ENCODE peak calls at places on chromosome 15, in five cellular contexts. O is H1, W is fibroblast of lung, Z is hepatocyte, L is HCT116. S is an unnamed sample. For H3K4me1, the result is how much of the 10 kb centered on the place peaks cover.

GRCh38 chr15:89845305-89845893 is 30.7 kb upstream of the ANPEP start:
- DNase-seq in O (no peak), W (peak), Z (peak), L (peak), S (peak)

GRCh38 chr15:78726870-78727551 is 84.3 kb downstream of the ADAMTS7 start:
- DNase-seq in O (no peak), W (no peak), Z (no peak), L (peak), S (peak)

GRCh38 chr15:45306105-45306504 is 54.1 kb downstream of the SLC28A2 start:
- DNase-seq in O (no peak), W (no peak), Z (no peak), L (no peak), S (no peak)

GRCh38 chr15:70613259-70613658 is 150.1 kb downstream of the UACA start:
- DNase-seq in O (no peak), W (no peak), Z (no peak), L (no peak), S (no peak)

GRCh38 chr15:82263350-82263749 is 732 bp downstream of the SAXO2 start:
- DNase-seq in O (no peak), W (no peak), Z (peak), L (no peak), S (peak)

GRCh38 chr15:27336676-27337075 is 365.7 kb downstream of the GABRG3 start:
- DNase-seq in O (no peak), W (peak), Z (no peak), L (no peak), S (no peak)

GRCh38 chr15:79535536-79535935 is 103.4 kb downstream of the MINAR1 start:
- DNase-seq in O (no peak), W (no peak), Z (no peak), L (no peak), S (no peak)

GRCh38 chr15:48636511-48636910 is 9.0 kb downstream of the FBN1 start:
- DNase-seq in O (no peak), W (no peak), Z (no peak), L (no peak), S (no peak)

GRCh38 chr15:68504721-68505090 is 72.7 kb upstream of the ITGA11 start:
- DNase-seq in O (no peak), W (no peak), Z (no peak), L (no peak), S (no peak)

GRCh38 chr15:66872394-66872793 is 170.4 kb downstream of the SMAD6 start:
- DNase-seq in O (no peak), W (no peak), Z (no peak), L (no peak), S (no peak)

GRCh38 chr15:85337398-85338074 is 42.9 kb upstream of the AKAP13 start:
- DNase-seq in O (no peak), W (no peak), Z (peak), L (no peak), S (no peak)

GRCh38 chr15:76514292-76514691 is 177.7 kb downstream of the ISL2 start:
- DNase-seq in O (no peak), W (no peak), Z (peak), L (no peak), S (no peak)

GRCh38 chr15:75235051-75235673 is 23.0 kb upstream of the GOLGA6C start:
- DNase-seq in O (no peak), W (no peak), Z (no peak), L (no peak), S (no peak)

GRCh38 chr15:76197703-76198455 is 113.4 kb downstream of the ETFA start:
- DNase-seq in O (no peak), W (no peak), Z (no peak), L (peak), S (peak)

GRCh38 chr15:100733088-100733487 is 130.7 kb downstream of the ASB7 start:
- DNase-seq in O (no peak), W (no peak), Z (peak), L (no peak), S (peak)

GRCh38 chr15:68592054-68592453 is 13.3 kb downstream of the CORO2B start:
- DNase-seq in O (no peak), W (peak), Z (no peak), L (no peak), S (no peak)

GRCh38 chr15:44593042-44593736 is 56.2 kb downstream of the EIF3J start:
- DNase-seq in O (no peak), W (peak), Z (no peak), L (peak), S (no peak)

GRCh38 chr15:47427463-47427862 is 289.8 kb upstream of the SEMA6D start:
- DNase-seq in O (no peak), W (no peak), Z (no peak), L (no peak), S (no peak)

GRCh38 chr15:73573572-73573971 is 59.6 kb downstream of the NPTN start:
- DNase-seq in O (no peak), W (peak), Z (peak), L (no peak), S (no peak)

GRCh38 chr15:30905821-30906220 is 2.1 kb downstream of the FAN1 start:
- DNase-seq in O (no peak), W (no peak), Z (no peak), L (no peak), S (no peak)

GRCh38 chr15:48541659-48542334 is 103.7 kb downstream of the FBN1 start:
- DNase-seq in O (no peak), W (peak), Z (peak), L (no peak), S (no peak)

GRCh38 chr15:79989682-79990081 is 18.7 kb upstream of the BCL2A1 start:
- DNase-seq in O (no peak), W (peak), Z (peak), L (no peak), S (no peak)

GRCh38 chr15:47588968-47589367 is 128.3 kb upstream of the SEMA6D start:
- DNase-seq in O (no peak), W (no peak), Z (peak), L (no peak), S (no peak)

GRCh38 chr15:33086500-33087141 is 107.9 kb downstream of the FMN1 start:
- DNase-seq in O (no peak), W (peak), Z (peak), L (peak), S (no peak)

DNA sequence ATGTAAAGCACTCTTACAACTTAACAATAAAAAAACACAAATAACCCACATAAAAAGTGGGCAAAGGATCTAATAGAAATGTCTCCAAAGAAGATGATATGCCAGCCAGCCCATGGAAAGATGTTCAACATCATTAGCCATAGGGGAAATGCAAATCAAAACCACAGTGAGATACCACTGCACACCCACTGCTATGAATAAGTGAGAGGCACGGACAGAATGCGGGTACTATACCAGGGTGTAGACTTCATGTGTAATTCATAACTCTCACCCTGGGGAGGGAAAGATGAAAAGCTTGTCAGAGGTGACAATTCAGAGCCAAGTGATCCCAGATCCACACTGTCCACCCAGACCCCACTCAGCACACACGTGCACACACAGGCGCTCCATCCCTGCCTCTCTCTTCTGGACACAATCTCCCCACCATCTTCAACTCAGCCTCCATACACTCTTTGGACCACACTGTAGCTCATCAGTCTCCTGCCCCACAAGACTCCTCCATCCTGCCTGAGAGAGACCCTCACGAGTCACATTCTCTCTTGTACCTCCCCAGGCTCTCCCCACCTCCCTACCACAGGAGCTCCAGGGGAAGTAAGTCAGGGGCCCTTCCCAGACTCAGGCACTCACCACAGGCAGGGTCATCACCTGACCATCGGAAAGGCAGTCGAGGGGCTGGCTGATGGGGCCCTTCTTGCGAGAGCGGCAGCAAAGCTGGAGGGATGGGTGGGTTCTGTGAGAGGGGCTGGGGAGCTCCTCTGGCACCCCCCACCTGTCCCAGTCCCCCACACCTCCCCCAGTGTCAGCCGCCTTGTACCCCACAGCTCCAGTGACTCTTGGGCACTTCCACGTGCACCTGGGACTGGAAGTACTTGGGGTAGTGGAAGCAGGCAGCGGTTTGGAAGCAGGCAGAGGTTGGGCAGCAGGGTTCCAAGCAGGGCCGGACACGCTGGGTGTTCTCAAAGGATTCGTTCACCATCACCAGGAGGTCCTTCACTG is 21.3 kb downstream of the PLA2G4E start:
- DNase-seq in O (no peak), W (no peak), Z (no peak), L (no peak), S (no peak)
- H3K4me1 ChIP-seq in O (under half), W (under half), Z (under half), L (under half), S (under half)

DNA sequence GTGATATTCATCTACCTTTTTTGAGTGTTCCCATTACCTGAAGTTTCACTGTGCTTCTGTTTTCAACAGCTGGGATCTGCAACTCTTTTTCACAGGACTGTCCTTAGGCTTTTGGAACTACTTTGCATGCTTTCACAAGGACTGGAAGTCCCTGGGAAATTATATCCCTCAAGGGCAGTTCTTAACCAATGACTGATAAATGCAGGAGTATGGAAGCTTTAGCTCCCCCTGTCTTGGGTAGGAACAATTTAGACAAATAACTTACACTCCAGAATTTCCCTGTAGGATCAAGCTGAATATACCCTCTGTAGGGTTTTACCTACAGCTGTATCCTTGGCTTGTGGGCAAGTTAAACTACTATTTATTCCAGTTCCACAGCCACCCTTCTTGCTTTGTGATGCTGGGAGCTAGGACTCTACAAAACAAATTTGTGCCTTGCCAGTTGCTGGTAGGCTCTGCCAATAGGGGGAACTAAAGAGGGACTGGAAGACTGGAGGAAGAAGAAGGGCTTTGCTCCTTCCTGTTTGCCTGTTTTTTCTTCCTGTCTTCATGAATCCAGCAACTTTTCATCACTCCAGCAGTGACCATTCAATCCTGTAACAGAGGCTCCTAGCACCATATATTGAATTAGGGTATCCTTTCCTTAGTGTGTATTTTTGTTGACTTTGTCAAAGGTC is 6.8 kb upstream of the ZNF280D start:
- DNase-seq in O (no peak), W (no peak), Z (no peak), L (peak), S (no peak)
- TF ChIP-seq CTCF in O (peak), W (peak), Z (no peak), L (peak), S (no peak)

DNA sequence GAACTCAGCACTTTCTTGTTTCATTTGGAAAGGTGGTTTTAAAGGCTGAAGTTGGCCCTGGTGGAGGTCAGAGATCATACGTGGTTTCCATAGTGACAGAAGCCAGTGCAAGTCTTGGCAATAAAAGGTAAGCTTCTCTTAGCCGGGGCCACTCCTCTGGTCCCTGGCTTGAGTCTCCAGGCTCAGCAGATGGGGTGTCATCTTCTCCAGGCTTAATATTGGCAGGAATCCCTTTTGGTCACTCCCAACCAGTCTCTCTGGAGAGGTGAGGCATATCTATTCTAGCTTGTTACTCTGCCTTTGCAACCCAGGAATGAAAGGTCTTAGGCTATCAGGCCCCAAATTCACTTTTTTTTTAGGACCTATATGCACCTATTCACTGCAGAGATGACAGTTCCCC is 4.8 kb downstream of the CYP19A1 start:
- DNase-seq in O (no peak), W (no peak), Z (no peak), L (no peak), S (no peak)
- H3K4me2 ChIP-seq in O (no peak), W (no peak), Z (no peak), L (no peak), S (no peak)

DNA sequence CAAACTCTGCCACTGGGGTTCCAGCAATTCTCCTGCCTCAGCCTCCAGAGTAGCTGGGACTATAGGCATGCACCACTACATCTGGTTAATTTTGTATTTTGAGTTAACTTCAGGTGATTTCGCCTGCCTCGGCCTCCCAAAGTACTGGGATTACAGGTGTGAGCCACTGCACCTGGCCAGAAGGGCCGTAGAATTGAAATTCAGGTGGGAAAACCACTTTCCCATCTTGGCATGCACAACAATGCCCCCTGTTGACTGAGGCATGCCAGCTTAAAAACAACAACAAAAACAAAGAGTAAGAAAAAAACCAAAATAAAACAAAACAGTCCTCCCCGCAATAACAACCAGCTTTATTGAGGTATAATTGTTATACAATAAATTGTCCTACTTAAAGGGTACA is 32.6 kb upstream of the RAB11A start:
- DNase-seq in O (no peak), W (no peak), Z (no peak), L (peak), S (no peak)
- H3K4me1 ChIP-seq in O (under half), W (under half), Z (under half), L (under half), S (under half)

DNA sequence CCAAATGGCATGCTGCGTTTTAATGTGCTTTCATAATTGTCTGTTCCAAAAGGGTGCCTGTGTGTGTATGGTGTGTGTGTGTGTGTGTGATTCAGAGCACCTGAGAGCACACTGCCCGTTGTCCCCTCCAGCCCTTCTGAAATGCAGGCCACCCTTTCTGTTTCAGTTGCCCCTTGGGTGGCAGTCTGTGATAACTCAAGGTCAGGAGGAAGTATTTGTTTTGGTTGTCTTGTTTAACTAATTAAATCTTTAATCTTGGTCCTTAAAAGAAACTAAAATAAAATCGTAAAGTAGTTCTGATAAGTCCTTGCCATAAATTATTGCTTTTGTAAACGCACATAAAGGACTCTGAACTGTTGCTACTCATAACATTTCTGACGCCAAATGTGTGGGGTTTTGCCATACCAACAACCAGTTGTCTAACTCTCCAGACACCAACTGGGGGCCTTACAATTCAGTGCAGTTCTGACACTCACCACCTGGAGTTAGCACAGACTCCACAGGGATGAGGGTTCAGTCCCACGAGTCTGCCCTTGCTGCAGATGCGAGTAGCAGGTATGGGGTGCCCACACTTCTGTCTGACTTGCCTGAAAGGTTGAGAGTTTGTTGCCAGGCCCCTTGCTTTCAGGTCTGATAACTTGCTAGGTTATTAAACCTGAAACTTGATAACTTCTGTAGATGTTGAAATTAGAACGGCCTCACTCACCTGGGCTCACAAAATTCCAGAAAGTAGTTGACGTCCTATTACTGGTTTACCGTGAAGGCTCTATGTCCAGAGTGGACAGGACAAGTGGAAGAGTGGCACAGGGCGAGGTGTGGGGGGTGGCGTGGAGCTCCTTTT is 157.3 kb downstream of the IGF1R start:
- DNase-seq in O (no peak), W (no peak), Z (peak), L (no peak), S (no peak)
- TF ChIP-seq CTCF in O (peak), W (peak), Z (peak), L (no peak), S (no peak)

GRCh38 chr15:81253846-81254245 is 57.2 kb downstream of the IL16 start:
- DNase-seq in O (no peak), W (no peak), Z (no peak), L (no peak), S (no peak)
- H3K4me2 ChIP-seq in O (no peak), W (no peak), Z (no peak), L (no peak), S (no peak)

GRCh38 chr15:40054056-40054745 is 15.2 kb upstream of the SRP14 start:
- DNase-seq in O (no peak), W (no peak), Z (no peak), L (no peak), S (no peak)

GRCh38 chr15:40055576-40056293 is 16.8 kb upstream of the SRP14 start:
- DNase-seq in O (no peak), W (no peak), Z (no peak), L (no peak), S (no peak)

GRCh38 chr15:40053234-40054055 is 14.5 kb upstream of the SRP14 start:
- DNase-seq in O (no peak), W (no peak), Z (no peak), L (no peak), S (no peak)

GRCh38 chr15:40052604-40053003 is 13.6 kb upstream of the SRP14 start:
- DNase-seq in O (no peak), W (no peak), Z (no peak), L (no peak), S (no peak)

DNA sequence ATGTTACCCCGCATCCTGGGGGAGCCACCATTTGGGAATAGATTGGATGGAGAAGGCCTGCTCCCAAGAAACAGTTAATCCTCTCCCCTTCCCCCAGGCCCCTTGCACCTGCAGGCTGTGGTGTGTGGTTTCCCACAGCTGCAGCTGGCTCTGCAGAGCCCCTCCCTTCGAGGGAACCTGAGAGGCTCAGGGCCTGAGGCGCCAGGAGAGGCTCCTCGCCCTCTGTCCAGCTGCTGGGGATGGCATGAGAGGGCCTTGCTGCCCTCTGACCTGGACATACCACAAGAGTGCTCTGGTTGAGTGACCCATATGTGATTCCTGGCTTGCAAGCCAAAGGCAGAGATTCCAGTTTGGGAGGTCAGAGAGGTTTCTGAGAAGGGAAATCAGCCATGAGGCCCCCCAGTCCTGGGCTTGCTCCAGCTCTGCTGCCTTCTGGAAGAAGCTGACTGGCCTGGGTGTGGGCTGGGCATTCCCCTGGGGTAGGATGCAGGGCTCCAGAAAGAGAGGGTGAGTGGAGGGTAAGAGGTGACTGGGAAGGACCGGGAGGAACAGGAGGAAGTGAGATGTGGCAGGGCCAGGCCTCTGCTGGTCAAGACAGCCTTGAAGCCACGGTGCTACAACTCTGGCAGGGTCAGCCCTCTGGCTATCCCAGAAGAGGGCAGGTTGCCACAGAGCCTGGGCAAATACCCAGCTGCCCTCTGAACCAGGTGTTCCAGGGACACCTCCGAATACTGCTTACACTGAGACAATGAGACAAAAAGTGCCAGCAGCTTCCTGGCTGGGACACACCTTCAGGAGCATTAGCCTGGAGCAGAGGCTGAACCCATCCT is 16.0 kb upstream of the SRP14 start:
- DNase-seq in O (no peak), W (peak), Z (no peak), L (no peak), S (peak)
- H3K4me1 ChIP-seq in O (under half), W (under half), Z (under half), L (under half), S (half or more)

GRCh38 chr15:58438956-58439355 is 7.2 kb downstream of the LIPC start:
- DNase-seq in O (no peak), W (peak), Z (peak), L (peak), S (peak)
- TF ChIP-seq CTCF in O (peak), W (peak), Z (peak), L (peak), S (peak)

S was measured in PC-9.